ENCODE peak calls at places on chromosomes 7 and 10, in seven cellular contexts. L is astrocyte; E is fibroblast of lung; Q is NCI-H2081; K is activated naive CD8-positive, alpha-beta T cell treated with anti-CD3 and anti-CD28 coated beads, Interleukin-2, amount 50 U/mL, for 16 hours; G is stimulated activated CD8-positive, alpha-beta memory T cell treated with anti-CD3 and anti-CD28 coated beads, Interleukin-4, amount 100 ng/mL, for 24 hours; B is AG20443. U is an unnamed sample.

GRCh38 chr7:64887756-64888508 is 15.1 kb upstream of the ZNF273 start:
- DNase-seq in E (no peak), Q (no peak), L (no peak), K (peak; percentile 21), B (peak; percentile 17), G (peak; percentile 33), U (no peak)

GRCh38 chr7:78783179-78783962 is 670.1 kb downstream of the MAGI2 start:
- DNase-seq in E (no peak), B (no peak), G (no peak), K (no peak), Q (no peak), L (no peak), U (no peak)

GRCh38 chr10:70241081-70241480 is 7.9 kb upstream of the PPA1 start:
- DNase-seq in B (no peak), Q (no peak), E (no peak), L (no peak), K (no peak), G (no peak), U (no peak)

GRCh38 chr7:55571534-55572377 is 546 bp downstream of the VOPP1 start:
- DNase-seq in L (peak; percentile 35), B (peak; percentile 62), E (peak; percentile 32), G (peak; percentile 43), Q (peak; percentile 60), K (no peak), U (peak; percentile 51)

GRCh38 chr10:37109000-37109399 is 16.4 kb upstream of the ANKRD30A start:
- DNase-seq in E (no peak), G (no peak), L (no peak), K (no peak), B (no peak), Q (no peak), U (no peak)

GRCh38 chr10:90450797-90451196 is 407.0 kb downstream of the HTR7 start:
- DNase-seq in E (no peak), G (no peak), B (no peak), L (no peak), Q (no peak), K (no peak), U (no peak)

GRCh38 chr10:118817328-118818068 is 62.7 kb upstream of the CACUL1 start:
- DNase-seq in L (no peak), K (no peak), G (no peak), Q (no peak), B (no peak), E (no peak), U (no peak)

GRCh38 chr7:151313857-151314256 is 27.8 kb upstream of the NUB1 start:
- DNase-seq in Q (no peak), G (no peak), L (peak; percentile 33), K (no peak), E (peak; percentile 55), B (peak; percentile 81), U (no peak)

GRCh38 chr7:120775703-120776265 is 82.2 kb downstream of the TSPAN12 start:
- DNase-seq in G (no peak), K (no peak), B (no peak), Q (no peak), E (no peak), L (no peak), U (no peak)

GRCh38 chr7:116834815-116835533 is 27.4 kb upstream of the CAPZA2 start:
- DNase-seq in K (no peak), Q (no peak), L (peak; percentile 48), B (peak; percentile 54), E (peak; percentile 22), G (no peak), U (no peak)

GRCh38 chr10:131832056-131832685 is 68.6 kb upstream of the PPP2R2D start:
- DNase-seq in Q (no peak), K (no peak), B (no peak), E (no peak), G (no peak), L (no peak), U (no peak)

GRCh38 chr10:64529003-64529350 is 1007.8 kb downstream of the REEP3 start:
- DNase-seq in E (no peak), K (no peak), G (no peak), Q (no peak), B (no peak), L (no peak), U (no peak)

GRCh38 chr7:94654764-94655561 is 970 bp downstream of the SGCE start:
- DNase-seq in Q (peak; percentile 62), B (peak; percentile 56), E (peak; percentile 67), K (no peak), L (peak; percentile 65), G (no peak), U (peak; percentile 33)

GRCh38 chr10:93813507-93814465 is 56.0 kb downstream of the LGI1 start:
- DNase-seq in G (peak; percentile 32), B (peak; percentile 63), K (no peak), L (peak; percentile 27), Q (peak; percentile 49), E (peak; percentile 31), U (no peak)

GRCh38 chr7:115217373-115217772 is 295.5 kb downstream of the MDFIC start:
- DNase-seq in K (no peak), Q (no peak), G (no peak), L (no peak), B (no peak), E (peak; percentile 42), U (no peak)

GRCh38 chr7:113289140-113289740 is 170.9 kb upstream of the SMIM30 start:
- DNase-seq in L (peak; percentile 18), Q (peak; percentile 57), K (no peak), E (peak; percentile 70), B (peak; percentile 59), G (no peak), U (no peak)

GRCh38 chr7:2488272-2488645 is 12.1 kb upstream of the GRIFIN start:
- DNase-seq in E (no peak), K (no peak), B (peak; percentile 73), G (no peak), Q (no peak), L (no peak), U (no peak)

GRCh38 chr7:141045126-141045841 is 28.6 kb upstream of the TMEM178B start:
- DNase-seq in L (no peak), G (no peak), E (no peak), Q (no peak), B (peak; percentile 20), K (no peak), U (no peak)

GRCh38 chr7:150994141-150994837 is 3.5 kb downstream of the NOS3 start:
- DNase-seq in Q (no peak), K (no peak), L (no peak), B (no peak), E (no peak), G (no peak), U (no peak)

GRCh38 chr10:85105614-85106013 is 777.2 kb downstream of the CCSER2 start:
- DNase-seq in Q (no peak), L (no peak), K (no peak), B (no peak), G (no peak), E (no peak), U (no peak)

GRCh38 chr7:2870471-2870941 is 26.4 kb upstream of the GNA12 start:
- DNase-seq in K (no peak), L (peak; percentile 44), Q (no peak), G (no peak), B (peak; percentile 73), E (peak; percentile 63), U (no peak)

GRCh38 chr10:23522345-23522744 is 83.5 kb downstream of the OTUD1 start:
- DNase-seq in B (no peak), L (peak; percentile 1), Q (no peak), K (no peak), G (no peak), E (peak; percentile 56), U (no peak)